ENCODE peak calls at places on chromosomes 7 and 10, in seven cellular contexts. Y is GM10248, B is BE2C, L is AG09319, O is Caco-2, H is WTC11, T is spleen. F is an unnamed sample.

GRCh38 chr7:7311001-7311400 is 128.7 kb downstream of the C1GALT1 start:
- DNase-seq in Y (no peak), B (no peak), L (no peak), O (no peak), H (no peak), T (no peak), F (no peak)

GRCh38 chr7:23918856-23919255 is 208.8 kb downstream of the STK31 start:
- DNase-seq in Y (no peak), B (no peak), L (no peak), O (no peak), H (no peak), T (no peak), F (no peak)

GRCh38 chr10:6053816-6054581 is 8.2 kb downstream of the IL2RA start:
- DNase-seq in Y (no peak), B (no peak), L (no peak), O (no peak), H (no peak), T (peak), F (peak)

GRCh38 chr10:109929501-109930219 is 6.3 kb upstream of the XPNPEP1 start:
- DNase-seq in Y (no peak), B (no peak), L (no peak), O (no peak), H (no peak), T (no peak), F (no peak)

GRCh38 chr10:48469516-48470020 is 135.3 kb downstream of the ARHGAP22 start:
- DNase-seq in Y (no peak), B (peak), L (no peak), O (no peak), H (no peak), T (no peak), F (no peak)

GRCh38 chr10:31340343-31340742 is 21.3 kb downstream of the ZEB1 start:
- DNase-seq in Y (no peak), B (no peak), L (no peak), O (no peak), H (no peak), T (no peak), F (no peak)

GRCh38 chr10:52252322-52252721 is 61.8 kb upstream of the DKK1 start:
- DNase-seq in Y (no peak), B (no peak), L (no peak), O (no peak), H (no peak), T (no peak), F (no peak)

GRCh38 chr7:123612024-123612423 is 10.4 kb downstream of the ASB15 start:
- DNase-seq in Y (no peak), B (no peak), L (no peak), O (no peak), H (no peak), T (no peak), F (no peak)

GRCh38 chr10:32139223-32140073 is 83.2 kb upstream of the KIF5B start:
- DNase-seq in Y (no peak), B (peak), L (peak), O (peak), H (peak), T (peak), F (peak)

GRCh38 chr10:110304394-110304779 is 333 bp downstream of the SMNDC1 start:
- DNase-seq in Y (no peak), B (no peak), L (no peak), O (no peak), H (no peak), T (peak), F (no peak)

GRCh38 chr10:70649526-70649925 is 22.8 kb upstream of the ADAMTS14 start:
- DNase-seq in Y (no peak), B (peak), L (no peak), O (no peak), H (no peak), T (no peak), F (no peak)

GRCh38 chr10:124611738-124612137 is 132.4 kb downstream of the FAM53B start:
- DNase-seq in Y (no peak), B (no peak), L (no peak), O (no peak), H (no peak), T (peak), F (no peak)

GRCh38 chr10:89625041-89625765 is 19.8 kb downstream of the PANK1 start:
- DNase-seq in Y (no peak), B (no peak), L (no peak), O (no peak), H (no peak), T (no peak), F (no peak)

GRCh38 chr10:94403034-94403822 is 887 bp downstream of the TBC1D12 start:
- DNase-seq in Y (peak), B (peak), L (no peak), O (peak), H (peak), T (peak), F (peak)

GRCh38 chr7:135510603-135511183 is 791 bp upstream of the CNOT4 start:
- DNase-seq in Y (no peak), B (no peak), L (no peak), O (peak), H (no peak), T (no peak), F (no peak)

GRCh38 chr10:112223725-112224124 is 40.2 kb upstream of the GPAM start:
- DNase-seq in Y (no peak), B (no peak), L (no peak), O (no peak), H (no peak), T (no peak), F (no peak)

GRCh38 chr7:47591655-47592572 is 10.0 kb upstream of the TNS3 start:
- DNase-seq in Y (no peak), B (no peak), L (no peak), O (peak), H (no peak), T (no peak), F (no peak)

GRCh38 chr10:119235381-119235780 is 28.0 kb downstream of the GRK5 start:
- DNase-seq in Y (peak), B (no peak), L (no peak), O (no peak), H (no peak), T (no peak), F (no peak)

GRCh38 chr7:107045980-107046379 is 1.5 kb downstream of the PRKAR2B start:
- DNase-seq in Y (no peak), B (no peak), L (peak), O (no peak), H (no peak), T (no peak), F (no peak)

GRCh38 chr7:17038160-17038782 is 156.5 kb upstream of the AGR3 start:
- DNase-seq in Y (no peak), B (no peak), L (no peak), O (no peak), H (no peak), T (no peak), F (no peak)

GRCh38 chr7:86904949-86905834 is 154.3 kb downstream of the ELAPOR2 start:
- DNase-seq in Y (no peak), B (peak), L (no peak), O (peak), H (peak), T (no peak), F (peak)

GRCh38 chr7:29607889-29608288 is 44.3 kb downstream of the PRR15 start:
- DNase-seq in Y (no peak), B (no peak), L (no peak), O (no peak), H (no peak), T (no peak), F (no peak)

GRCh38 chr7:152925412-152926147 is 166.0 kb downstream of the ACTR3B start:
- DNase-seq in Y (no peak), B (peak), L (no peak), O (no peak), H (peak), T (no peak), F (no peak)

GRCh38 chr10:132522521-132523411 is 14.8 kb upstream of the INPP5A start:
- DNase-seq in Y (no peak), B (no peak), L (no peak), O (no peak), H (peak), T (peak), F (no peak)

GRCh38 chr10:45080321-45080720 is 79.6 kb downstream of the ZNF22 start:
- DNase-seq in Y (no peak), B (no peak), L (no peak), O (no peak), H (no peak), T (no peak), F (no peak)

GRCh38 chr7:29442146-29442545 is 121.5 kb upstream of the PRR15 start:
- DNase-seq in Y (no peak), B (no peak), L (no peak), O (no peak), H (no peak), T (no peak), F (no peak)

GRCh38 chr10:96740579-96741281 is 20.4 kb upstream of the PIK3AP1 start:
- DNase-seq in Y (no peak), B (no peak), L (no peak), O (no peak), H (no peak), T (peak), F (no peak)

GRCh38 chr7:105723582-105723981 is 142.3 kb upstream of the EFCAB10 start:
- DNase-seq in Y (no peak), B (no peak), L (no peak), O (no peak), H (peak), T (no peak), F (no peak)

GRCh38 chr7:141698247-141699015 is 3.5 kb downstream of the DENND11 start:
- DNase-seq in Y (no peak), B (no peak), L (no peak), O (no peak), H (no peak), T (no peak), F (no peak)

GRCh38 chr10:88154596-88155250 is 291.3 kb downstream of the PTEN start:
- DNase-seq in Y (no peak), B (no peak), L (peak), O (no peak), H (no peak), T (no peak), F (no peak)

GRCh38 chr10:123560301-123561144 is 105.6 kb upstream of the GPR26 start:
- DNase-seq in Y (no peak), B (no peak), L (no peak), O (no peak), H (no peak), T (peak), F (no peak)

GRCh38 chr7:131034166-131034881 is 293.4 kb upstream of the MKLN1 start:
- DNase-seq in Y (no peak), B (no peak), L (no peak), O (no peak), H (no peak), T (no peak), F (no peak)

GRCh38 chr7:43905954-43906326 is 456 bp downstream of the URGCP start:
- DNase-seq in Y (peak), B (peak), L (no peak), O (peak), H (peak), T (peak), F (peak)

GRCh38 chr10:43125274-43125845 is 12.9 kb upstream of the CSGALNACT2 start:
- DNase-seq in Y (no peak), B (no peak), L (no peak), O (no peak), H (no peak), T (peak), F (no peak)

GRCh38 chr7:80883188-80884025 is 35.4 kb downstream of the SEMA3C start:
- DNase-seq in Y (no peak), B (peak), L (peak), O (peak), H (no peak), T (no peak), F (peak)

GRCh38 chr7:154530136-154530535 is 472.8 kb downstream of the PAXIP1 start:
- DNase-seq in Y (no peak), B (no peak), L (no peak), O (no peak), H (no peak), T (no peak), F (no peak)

DNA sequence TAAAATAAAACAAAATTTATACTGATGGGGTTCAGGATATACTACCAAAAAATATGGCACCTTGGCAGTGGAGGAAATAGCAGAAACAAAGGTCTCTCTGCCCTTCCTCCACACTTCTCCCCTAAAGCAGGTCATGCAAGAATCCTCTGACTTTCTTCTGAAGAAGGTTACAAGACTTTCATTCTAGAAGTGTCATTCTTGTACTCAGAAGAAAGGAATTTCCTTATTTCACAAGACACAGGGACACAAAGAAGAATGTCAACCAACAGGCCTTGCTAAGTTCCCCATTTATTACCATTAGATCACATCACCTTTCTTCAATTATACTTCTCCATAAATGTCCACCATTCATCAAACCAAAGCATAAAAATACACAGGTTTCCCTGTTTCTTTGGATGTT is 470.2 kb downstream of the PAXIP1 start:
- DNase-seq in Y (no peak), B (no peak), L (no peak), O (no peak), H (no peak), T (no peak), F (no peak)
- TF ChIP-seq CTCF in Y (no peak), B (no peak), L (no peak), O (no peak), H (no peak), T (no peak), F (no peak)

GRCh38 chr7:27727058-27727457 is 12.9 kb upstream of the TAX1BP1 start:
- DNase-seq in Y (no peak), B (no peak), L (no peak), O (no peak), H (no peak), T (no peak), F (no peak)

GRCh38 chr7:27723086-27723485 is 16.9 kb upstream of the TAX1BP1 start:
- DNase-seq in Y (no peak), B (no peak), L (no peak), O (no peak), H (no peak), T (no peak), F (peak)
- TF ChIP-seq CTCF in Y (no peak), B (peak), L (peak), O (no peak), H (no peak), T (no peak), F (no peak)

DNA sequence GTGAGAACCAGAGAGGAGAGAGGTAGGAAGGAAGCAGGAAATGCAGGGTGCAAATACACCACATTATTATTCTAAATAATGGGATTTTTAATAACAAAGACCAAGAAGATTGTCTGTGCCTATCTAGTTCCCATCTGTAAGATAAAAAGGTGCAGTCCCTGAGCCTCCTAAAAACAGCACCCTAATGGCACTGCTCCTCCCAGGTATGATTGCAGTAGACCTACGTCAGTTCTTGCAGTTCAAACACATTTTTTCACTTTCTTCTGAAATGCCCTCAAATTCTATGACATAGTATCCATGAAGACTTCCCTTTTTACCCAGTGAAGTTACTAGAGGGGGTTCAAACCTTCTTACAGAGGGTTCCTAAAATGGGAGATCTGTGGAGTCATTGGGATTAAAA is 70.6 kb downstream of the FIGNL1 start:
- DNase-seq in Y (no peak), B (no peak), L (no peak), O (no peak), H (no peak), T (no peak), F (no peak)
- TF ChIP-seq CTCF in Y (no peak), B (no peak), L (no peak), O (no peak), H (no peak), T (no peak), F (no peak)

DNA sequence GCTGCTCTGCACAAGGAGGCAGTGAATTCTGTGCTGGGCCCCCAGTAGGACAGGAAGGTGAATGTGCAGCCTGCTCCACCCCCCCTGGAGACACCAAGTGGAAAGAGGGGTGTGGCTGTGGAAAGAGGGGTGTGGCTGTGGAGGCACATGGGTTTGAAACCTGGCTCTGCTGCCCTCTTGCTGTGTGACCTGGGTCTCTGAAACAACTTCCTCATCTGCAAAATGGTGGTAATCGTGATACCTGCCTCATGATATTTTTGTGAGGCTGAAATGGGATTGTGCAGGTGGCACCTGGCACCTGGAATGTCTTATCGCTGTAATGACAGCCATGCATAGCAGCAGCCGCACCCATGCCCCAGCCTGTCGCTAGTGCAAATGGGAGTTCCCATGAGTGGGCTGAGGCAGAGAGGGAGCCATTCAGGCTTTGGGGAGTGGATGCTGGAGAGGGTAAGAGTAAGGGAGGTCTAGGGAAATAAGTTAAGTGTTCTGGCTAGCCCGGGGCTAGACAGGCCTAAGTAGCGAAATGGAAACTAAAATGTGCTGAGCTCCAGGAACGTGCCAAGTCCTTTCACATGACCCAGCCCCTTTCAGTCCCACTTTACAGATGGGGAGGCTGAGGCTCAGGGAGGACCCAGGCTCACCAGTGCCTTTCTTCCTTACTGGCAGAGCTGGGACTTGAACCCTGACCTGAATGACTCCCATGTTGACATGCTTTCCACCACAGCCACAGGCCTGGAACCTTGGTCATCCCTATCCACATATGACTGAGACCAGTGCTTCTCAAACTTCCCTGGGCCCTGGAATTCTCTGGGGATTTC is 35.0 kb downstream of the C10orf105 start:
- DNase-seq in Y (no peak), B (no peak), L (no peak), O (peak), H (no peak), T (no peak), F (peak)
- TF ChIP-seq CTCF in Y (no peak), B (peak), L (no peak), O (no peak), H (no peak), T (no peak), F (peak)

DNA sequence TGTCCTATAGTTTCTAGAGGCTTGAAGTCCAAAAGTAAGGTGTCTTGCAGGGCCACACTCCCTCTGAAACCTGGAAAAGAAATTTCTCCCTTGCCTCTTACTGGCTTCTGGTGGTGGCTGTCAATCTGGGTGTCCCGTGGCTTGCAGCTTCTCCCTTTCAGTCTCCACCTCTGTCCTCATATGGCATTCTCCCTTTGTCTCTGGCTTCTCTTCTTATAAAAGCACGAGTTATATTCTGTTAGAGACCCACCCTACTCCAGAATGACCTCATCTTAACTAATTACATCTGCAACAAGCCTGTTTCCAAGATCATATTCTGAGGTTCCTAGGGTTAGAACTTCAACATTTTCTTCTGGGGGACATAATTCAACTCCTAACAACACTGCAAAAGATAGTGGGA is 3.4 kb upstream of the GLI3 start:
- DNase-seq in Y (no peak), B (no peak), L (no peak), O (no peak), H (no peak), T (no peak), F (no peak)
- TF ChIP-seq CTCF in Y (no peak), B (no peak), L (no peak), O (no peak), H (no peak), T (no peak), F (no peak)

GRCh38 chr7:154644366-154644765 is 358.6 kb downstream of the PAXIP1 start:
- DNase-seq in Y (no peak), B (no peak), L (no peak), O (no peak), H (no peak), T (no peak), F (no peak)

GRCh38 chr7:154640917-154641316 is 362.0 kb downstream of the PAXIP1 start:
- DNase-seq in Y (no peak), B (no peak), L (no peak), O (no peak), H (no peak), T (no peak), F (no peak)

GRCh38 chr7:154638286-154638685 is 364.6 kb downstream of the PAXIP1 start:
- DNase-seq in Y (no peak), B (no peak), L (no peak), O (no peak), H (no peak), T (no peak), F (no peak)

DNA sequence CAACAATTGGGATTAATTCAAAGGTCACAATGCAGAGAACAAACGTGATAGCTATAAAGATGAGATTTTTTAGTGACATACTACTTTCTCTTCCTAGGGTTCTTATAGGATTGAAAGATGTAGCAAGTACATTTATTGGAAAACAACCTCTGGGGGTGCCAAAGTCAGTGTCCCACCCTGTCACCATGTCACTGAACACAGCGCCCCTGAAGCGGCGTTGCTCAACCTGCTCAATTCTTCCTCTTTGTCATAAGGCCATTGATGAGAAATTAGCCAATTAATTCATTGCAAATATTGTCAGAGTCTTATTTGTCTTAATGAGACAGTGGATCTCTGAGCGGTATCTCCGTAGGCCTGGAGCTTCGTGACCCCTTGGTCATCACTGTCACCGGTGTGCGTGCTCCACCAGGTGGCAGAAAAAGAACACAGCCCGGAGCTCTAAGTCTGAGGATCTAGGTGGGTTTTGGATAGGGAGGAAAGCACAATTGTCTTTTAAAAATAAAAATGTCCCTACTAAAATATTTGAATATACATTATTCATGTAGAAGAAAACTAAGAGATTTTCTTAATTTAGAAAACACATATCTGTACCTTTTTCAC is 362.6 kb downstream of the PAXIP1 start:
- DNase-seq in Y (no peak), B (peak), L (no peak), O (peak), H (no peak), T (no peak), F (no peak)
- TF ChIP-seq CTCF in Y (no peak), B (peak), L (no peak), O (peak), H (no peak), T (no peak), F (no peak)

GRCh38 chr7:116630357-116630756 is 41.6 kb upstream of the MET start:
- DNase-seq in Y (peak), B (no peak), L (no peak), O (no peak), H (no peak), T (no peak), F (no peak)

GRCh38 chr7:116630932-116631449 is 41.0 kb upstream of the MET start:
- DNase-seq in Y (peak), B (no peak), L (no peak), O (peak), H (no peak), T (no peak), F (peak)

GRCh38 chr7:116631676-116632075 is 40.3 kb upstream of the MET start:
- DNase-seq in Y (no peak), B (no peak), L (no peak), O (no peak), H (no peak), T (no peak), F (no peak)

GRCh38 chr7:116632349-116632748 is 39.6 kb upstream of the MET start:
- DNase-seq in Y (no peak), B (no peak), L (no peak), O (no peak), H (no peak), T (no peak), F (no peak)

GRCh38 chr7:116633131-116633988 is 38.6 kb upstream of the MET start:
- DNase-seq in Y (peak), B (no peak), L (no peak), O (no peak), H (no peak), T (no peak), F (no peak)
- TF ChIP-seq CTCF in Y (no peak), B (no peak), L (no peak), O (peak), H (no peak), T (no peak), F (no peak)

F was measured in Calu3.